ENCODE peak calls at places on chromosomes 2 and 18, in eight cellular contexts. One of them, this sample, is unnamed.

GRCh38 chr18:48388478-48388877 is 20.7 kb downstream of the ZBTB7C start:
- DNase-seq in HS-5: no peak
- DNase-seq in activated CD8-positive, alpha-beta memory T cell treated with anti-CD3 and anti-CD28 coated beads for 48 hours: no peak
- DNase-seq in Right ventricle myocardium superior: no peak
- DNase-seq in SHP77 treated with DMSO at 0.1 percent for 48 hours: no peak
- DNase-seq in RCC 7860: no peak
- DNase-seq in fibroblast of mammary gland: no peak
- DNase-seq in PC-3: no peak
- DNase-seq in this sample: no peak

GRCh38 chr2:120825370-120826259 is 89.9 kb downstream of the GLI2 start:
- DNase-seq in HS-5: no peak
- DNase-seq in SHP77 treated with DMSO at 0.1 percent for 48 hours: no peak
- DNase-seq in Right ventricle myocardium superior: peak
- DNase-seq in fibroblast of mammary gland: peak
- DNase-seq in activated CD8-positive, alpha-beta memory T cell treated with anti-CD3 and anti-CD28 coated beads for 48 hours: no peak
- DNase-seq in PC-3: no peak
- DNase-seq in RCC 7860: no peak
- DNase-seq in this sample: no peak

GRCh38 chr2:30883822-30884221 is 76.6 kb upstream of the CAPN13 start:
- DNase-seq in PC-3: no peak
- DNase-seq in activated CD8-positive, alpha-beta memory T cell treated with anti-CD3 and anti-CD28 coated beads for 48 hours: no peak
- DNase-seq in Right ventricle myocardium superior: no peak
- DNase-seq in SHP77 treated with DMSO at 0.1 percent for 48 hours: no peak
- DNase-seq in RCC 7860: no peak
- DNase-seq in fibroblast of mammary gland: no peak
- DNase-seq in HS-5: no peak
- DNase-seq in this sample: no peak

GRCh38 chr18:77622009-77622692 is 372.5 kb downstream of the GALR1 start:
- DNase-seq in SHP77 treated with DMSO at 0.1 percent for 48 hours: no peak
- DNase-seq in HS-5: no peak
- DNase-seq in Right ventricle myocardium superior: no peak
- DNase-seq in activated CD8-positive, alpha-beta memory T cell treated with anti-CD3 and anti-CD28 coated beads for 48 hours: no peak
- DNase-seq in RCC 7860: no peak
- DNase-seq in fibroblast of mammary gland: peak
- DNase-seq in PC-3: no peak
- DNase-seq in this sample: no peak

GRCh38 chr2:36493221-36493620 is 104.7 kb downstream of the FEZ2 start:
- DNase-seq in PC-3: no peak
- DNase-seq in SHP77 treated with DMSO at 0.1 percent for 48 hours: no peak
- DNase-seq in activated CD8-positive, alpha-beta memory T cell treated with anti-CD3 and anti-CD28 coated beads for 48 hours: no peak
- DNase-seq in Right ventricle myocardium superior: no peak
- DNase-seq in HS-5: no peak
- DNase-seq in RCC 7860: no peak
- DNase-seq in fibroblast of mammary gland: no peak
- DNase-seq in this sample: no peak

GRCh38 chr2:74439373-74440004 is 2.2 kb downstream of the RTKN start:
- DNase-seq in SHP77 treated with DMSO at 0.1 percent for 48 hours: no peak
- DNase-seq in HS-5: no peak
- DNase-seq in activated CD8-positive, alpha-beta memory T cell treated with anti-CD3 and anti-CD28 coated beads for 48 hours: no peak
- DNase-seq in Right ventricle myocardium superior: no peak
- DNase-seq in RCC 7860: no peak
- DNase-seq in fibroblast of mammary gland: no peak
- DNase-seq in PC-3: no peak
- DNase-seq in this sample: no peak

GRCh38 chr2:1489486-1489885 is 76.2 kb downstream of the TPO start:
- DNase-seq in PC-3: no peak
- DNase-seq in fibroblast of mammary gland: no peak
- DNase-seq in RCC 7860: no peak
- DNase-seq in HS-5: no peak
- DNase-seq in SHP77 treated with DMSO at 0.1 percent for 48 hours: no peak
- DNase-seq in activated CD8-positive, alpha-beta memory T cell treated with anti-CD3 and anti-CD28 coated beads for 48 hours: no peak
- DNase-seq in Right ventricle myocardium superior: peak
- DNase-seq in this sample: no peak

GRCh38 chr2:86807462-86808275 is 17.0 kb upstream of the CD8A start:
- DNase-seq in HS-5: no peak
- DNase-seq in SHP77 treated with DMSO at 0.1 percent for 48 hours: no peak
- DNase-seq in fibroblast of mammary gland: peak
- DNase-seq in PC-3: peak
- DNase-seq in activated CD8-positive, alpha-beta memory T cell treated with anti-CD3 and anti-CD28 coated beads for 48 hours: no peak
- DNase-seq in Right ventricle myocardium superior: peak
- DNase-seq in RCC 7860: no peak
- DNase-seq in this sample: no peak

GRCh38 chr18:9428862-9429661 is 46.3 kb upstream of the RALBP1 start:
- DNase-seq in HS-5: no peak
- DNase-seq in activated CD8-positive, alpha-beta memory T cell treated with anti-CD3 and anti-CD28 coated beads for 48 hours: no peak
- DNase-seq in fibroblast of mammary gland: no peak
- DNase-seq in Right ventricle myocardium superior: no peak
- DNase-seq in RCC 7860: no peak
- DNase-seq in PC-3: no peak
- DNase-seq in SHP77 treated with DMSO at 0.1 percent for 48 hours: no peak
- DNase-seq in this sample: no peak

GRCh38 chr2:106157416-106157815 is 36.7 kb downstream of the UXS1 start:
- DNase-seq in activated CD8-positive, alpha-beta memory T cell treated with anti-CD3 and anti-CD28 coated beads for 48 hours: no peak
- DNase-seq in Right ventricle myocardium superior: no peak
- DNase-seq in PC-3: peak
- DNase-seq in fibroblast of mammary gland: no peak
- DNase-seq in RCC 7860: no peak
- DNase-seq in HS-5: no peak
- DNase-seq in SHP77 treated with DMSO at 0.1 percent for 48 hours: no peak
- DNase-seq in this sample: no peak

GRCh38 chr2:112691761-112692370 is 29.0 kb upstream of the NT5DC4 start:
- DNase-seq in HS-5: no peak
- DNase-seq in fibroblast of mammary gland: peak
- DNase-seq in Right ventricle myocardium superior: no peak
- DNase-seq in PC-3: no peak
- DNase-seq in SHP77 treated with DMSO at 0.1 percent for 48 hours: no peak
- DNase-seq in RCC 7860: peak
- DNase-seq in activated CD8-positive, alpha-beta memory T cell treated with anti-CD3 and anti-CD28 coated beads for 48 hours: no peak
- DNase-seq in this sample: no peak

GRCh38 chr2:98519851-98520250 is 75.2 kb downstream of the INPP4A start:
- DNase-seq in fibroblast of mammary gland: no peak
- DNase-seq in Right ventricle myocardium superior: no peak
- DNase-seq in PC-3: no peak
- DNase-seq in HS-5: no peak
- DNase-seq in SHP77 treated with DMSO at 0.1 percent for 48 hours: no peak
- DNase-seq in RCC 7860: no peak
- DNase-seq in activated CD8-positive, alpha-beta memory T cell treated with anti-CD3 and anti-CD28 coated beads for 48 hours: no peak
- DNase-seq in this sample: no peak

GRCh38 chr18:48932822-48933510 is 17.8 kb downstream of the SMAD7 start:
- DNase-seq in SHP77 treated with DMSO at 0.1 percent for 48 hours: no peak
- DNase-seq in RCC 7860: peak
- DNase-seq in Right ventricle myocardium superior: no peak
- DNase-seq in fibroblast of mammary gland: no peak
- DNase-seq in PC-3: no peak
- DNase-seq in activated CD8-positive, alpha-beta memory T cell treated with anti-CD3 and anti-CD28 coated beads for 48 hours: no peak
- DNase-seq in HS-5: no peak
- DNase-seq in this sample: no peak

GRCh38 chr2:37189452-37190153 is 1.1 kb upstream of the SULT6B1 start:
- DNase-seq in HS-5: peak
- DNase-seq in activated CD8-positive, alpha-beta memory T cell treated with anti-CD3 and anti-CD28 coated beads for 48 hours: no peak
- DNase-seq in fibroblast of mammary gland: peak
- DNase-seq in RCC 7860: peak
- DNase-seq in PC-3: peak
- DNase-seq in Right ventricle myocardium superior: no peak
- DNase-seq in SHP77 treated with DMSO at 0.1 percent for 48 hours: no peak
- DNase-seq in this sample: peak

GRCh38 chr18:67425724-67426123 is 90.8 kb downstream of the DSEL start:
- DNase-seq in fibroblast of mammary gland: peak
- DNase-seq in Right ventricle myocardium superior: no peak
- DNase-seq in activated CD8-positive, alpha-beta memory T cell treated with anti-CD3 and anti-CD28 coated beads for 48 hours: no peak
- DNase-seq in PC-3: peak
- DNase-seq in SHP77 treated with DMSO at 0.1 percent for 48 hours: no peak
- DNase-seq in RCC 7860: peak
- DNase-seq in HS-5: peak
- DNase-seq in this sample: peak

GRCh38 chr2:31428001-31428418 is 13.5 kb upstream of the XDH start:
- DNase-seq in RCC 7860: no peak
- DNase-seq in HS-5: no peak
- DNase-seq in fibroblast of mammary gland: peak
- DNase-seq in Right ventricle myocardium superior: no peak
- DNase-seq in activated CD8-positive, alpha-beta memory T cell treated with anti-CD3 and anti-CD28 coated beads for 48 hours: no peak
- DNase-seq in SHP77 treated with DMSO at 0.1 percent for 48 hours: no peak
- DNase-seq in PC-3: peak
- DNase-seq in this sample: no peak

GRCh38 chr2:72148975-72149555 is 1.4 kb upstream of the CYP26B1 start:
- DNase-seq in HS-5: no peak
- DNase-seq in PC-3: peak
- DNase-seq in activated CD8-positive, alpha-beta memory T cell treated with anti-CD3 and anti-CD28 coated beads for 48 hours: no peak
- DNase-seq in RCC 7860: no peak
- DNase-seq in fibroblast of mammary gland: peak
- DNase-seq in Right ventricle myocardium superior: peak
- DNase-seq in SHP77 treated with DMSO at 0.1 percent for 48 hours: no peak
- DNase-seq in this sample: no peak

GRCh38 chr18:54147439-54147838 is 77.0 kb downstream of the MBD2 start:
- DNase-seq in PC-3: no peak
- DNase-seq in RCC 7860: no peak
- DNase-seq in HS-5: no peak
- DNase-seq in SHP77 treated with DMSO at 0.1 percent for 48 hours: no peak
- DNase-seq in Right ventricle myocardium superior: no peak
- DNase-seq in activated CD8-positive, alpha-beta memory T cell treated with anti-CD3 and anti-CD28 coated beads for 48 hours: no peak
- DNase-seq in fibroblast of mammary gland: no peak
- DNase-seq in this sample: no peak

GRCh38 chr2:217958206-217958888 is 44.4 kb downstream of the TNS1 start:
- DNase-seq in RCC 7860: no peak
- DNase-seq in PC-3: no peak
- DNase-seq in fibroblast of mammary gland: no peak
- DNase-seq in Right ventricle myocardium superior: no peak
- DNase-seq in SHP77 treated with DMSO at 0.1 percent for 48 hours: no peak
- DNase-seq in HS-5: no peak
- DNase-seq in activated CD8-positive, alpha-beta memory T cell treated with anti-CD3 and anti-CD28 coated beads for 48 hours: no peak
- DNase-seq in this sample: no peak

GRCh38 chr18:45378308-45378707 is 237.0 kb upstream of the SLC14A2 start:
- DNase-seq in RCC 7860: no peak
- DNase-seq in PC-3: no peak
- DNase-seq in Right ventricle myocardium superior: no peak
- DNase-seq in HS-5: no peak
- DNase-seq in fibroblast of mammary gland: no peak
- DNase-seq in activated CD8-positive, alpha-beta memory T cell treated with anti-CD3 and anti-CD28 coated beads for 48 hours: no peak
- DNase-seq in SHP77 treated with DMSO at 0.1 percent for 48 hours: no peak
- DNase-seq in this sample: no peak

GRCh38 chr18:12092398-12093229 is 1.0 kb upstream of the ANKRD62 start:
- DNase-seq in Right ventricle myocardium superior: peak
- DNase-seq in HS-5: no peak
- DNase-seq in activated CD8-positive, alpha-beta memory T cell treated with anti-CD3 and anti-CD28 coated beads for 48 hours: no peak
- DNase-seq in SHP77 treated with DMSO at 0.1 percent for 48 hours: peak
- DNase-seq in fibroblast of mammary gland: no peak
- DNase-seq in RCC 7860: no peak
- DNase-seq in PC-3: peak
- DNase-seq in this sample: no peak

GRCh38 chr2:23711979-23712755 is 214.8 kb downstream of the ATAD2B start:
- DNase-seq in RCC 7860: no peak
- DNase-seq in Right ventricle myocardium superior: no peak
- DNase-seq in HS-5: no peak
- DNase-seq in SHP77 treated with DMSO at 0.1 percent for 48 hours: no peak
- DNase-seq in PC-3: no peak
- DNase-seq in activated CD8-positive, alpha-beta memory T cell treated with anti-CD3 and anti-CD28 coated beads for 48 hours: no peak
- DNase-seq in fibroblast of mammary gland: peak
- DNase-seq in this sample: peak